ENCODE peak calls at places on chromosomes 2 and 18, in five cellular contexts. H, Z, U, N and F are unnamed samples.

GRCh38 chr2:219633276-219634065 is 6.0 kb downstream of the SLC4A3 start:
- DNase-seq in H (no peak), Z (no peak), U (peak; percentile 6), N (no peak), F (no peak)

GRCh38 chr18:60534539-60534938 is 162.0 kb upstream of the MC4R start:
- DNase-seq in H (peak; percentile 39), Z (no peak), U (no peak), N (no peak), F (no peak)

GRCh38 chr2:177641321-177641720 is 248.7 kb downstream of the AGPS start:
- DNase-seq in H (no peak), Z (no peak), U (no peak), N (no peak), F (no peak)

GRCh38 chr2:23160006-23160405 is 225.0 kb upstream of the KLHL29 start:
- DNase-seq in H (no peak), Z (no peak), U (no peak), N (no peak), F (no peak)

GRCh38 chr2:169693344-169693743 is 861 bp downstream of the CFAP210 start:
- DNase-seq in H (no peak), Z (no peak), U (no peak), N (no peak), F (no peak)

GRCh38 chr2:216596234-216596985 is 36.8 kb upstream of the IGFBP2 start:
- DNase-seq in H (no peak), Z (peak; percentile 86), U (no peak), N (no peak), F (peak; percentile 88)

GRCh38 chr2:216526939-216527338 is 28.3 kb downstream of the RPL37A start:
- DNase-seq in H (no peak), Z (no peak), U (no peak), N (no peak), F (no peak)

GRCh38 chr2:26514045-26514444 is 36.1 kb upstream of the OTOF start:
- DNase-seq in H (no peak), Z (no peak), U (no peak), N (no peak), F (no peak)

GRCh38 chr2:39728941-39729351 is 50.1 kb downstream of the THUMPD2 start:
- DNase-seq in H (peak; percentile 55), Z (peak; percentile 52), U (peak; percentile 63), N (peak; percentile 39), F (no peak)

GRCh38 chr2:41321341-41321740 is 726.5 kb upstream of the PKDCC start:
- DNase-seq in H (peak; percentile 31), Z (no peak), U (no peak), N (no peak), F (no peak)

GRCh38 chr2:149002891-149003740 is 35.4 kb upstream of the LYPD6B start:
- DNase-seq in H (no peak), Z (no peak), U (no peak), N (no peak), F (no peak)

GRCh38 chr2:100893753-100894530 is 74.0 kb downstream of the NPAS2 start:
- DNase-seq in H (no peak), Z (no peak), U (no peak), N (no peak), F (no peak)

GRCh38 chr2:68185541-68186164 is 28.0 kb downstream of the PNO1 start:
- DNase-seq in H (peak; percentile 68), Z (peak; percentile 46), U (peak; percentile 74), N (peak; percentile 69), F (no peak)

GRCh38 chr2:128549646-128550260 is 231.1 kb upstream of the HS6ST1 start:
- DNase-seq in H (no peak), Z (no peak), U (no peak), N (peak; percentile 32), F (no peak)

GRCh38 chr18:43661570-43661969 is 384.3 kb upstream of the SYT4 start:
- DNase-seq in H (peak; percentile 91), Z (peak; percentile 63), U (peak; percentile 20), N (peak; percentile 3), F (no peak)

GRCh38 chr18:36744261-36744876 is 84.4 kb downstream of the TPGS2 start:
- DNase-seq in H (peak; percentile 66), Z (no peak), U (no peak), N (no peak), F (no peak)

GRCh38 chr2:75570948-75571729 is 10.4 kb upstream of the EVA1A start:
- DNase-seq in H (peak; percentile 44), Z (peak; percentile 52), U (no peak), N (no peak), F (no peak)

GRCh38 chr2:22582107-22582506 is 802.9 kb upstream of the KLHL29 start:
- DNase-seq in H (no peak), Z (no peak), U (no peak), N (no peak), F (no peak)

GRCh38 chr2:129888896-129889295 is 90.6 kb upstream of the RAB6C start:
- DNase-seq in H (no peak), Z (peak; percentile 5), U (no peak), N (no peak), F (no peak)

GRCh38 chr18:21330122-21330701 is 88.2 kb downstream of the GREB1L start:
- DNase-seq in H (peak; percentile 50), Z (peak; percentile 66), U (no peak), N (no peak), F (peak; percentile 22)

GRCh38 chr18:79947881-79948610 is 3.4 kb downstream of the SLC66A2 start:
- DNase-seq in H (no peak), Z (no peak), U (no peak), N (no peak), F (no peak)

GRCh38 chr2:121595012-121595891 is 54.0 kb downstream of the CLASP1 start:
- DNase-seq in H (peak; percentile 28), Z (no peak), U (no peak), N (no peak), F (no peak)

GRCh38 chr2:39059366-39059952 is 61.4 kb downstream of the SOS1 start:
- DNase-seq in H (peak; percentile 64), Z (peak; percentile 73), U (no peak), N (no peak), F (peak; percentile 7)

GRCh38 chr2:29246388-29247300 is 131.4 kb downstream of the CLIP4 start:
- DNase-seq in H (no peak), Z (no peak), U (no peak), N (no peak), F (no peak)

GRCh38 chr2:23249348-23249747 is 135.6 kb upstream of the KLHL29 start:
- DNase-seq in H (no peak), Z (no peak), U (no peak), N (no peak), F (no peak)

GRCh38 chr2:206368933-206369569 is 74.3 kb upstream of the ADAM23 start:
- DNase-seq in H (no peak), Z (no peak), U (no peak), N (no peak), F (no peak)

GRCh38 chr18:14747513-14748474 is at the start of gene ANKRD30B:
- DNase-seq in H (no peak), Z (no peak), U (no peak), N (no peak), F (no peak)

GRCh38 chr18:62324917-62325805 is at the start of gene TNFRSF11A:
- DNase-seq in H (peak; percentile 60), Z (peak; percentile 12), U (peak; percentile 75), N (peak; percentile 70), F (no peak)

GRCh38 chr18:75162978-75163377 is 46.0 kb downstream of the PTGR3 start:
- DNase-seq in H (no peak), Z (no peak), U (no peak), N (no peak), F (no peak)
- TF ChIP-seq CTCF in H (no peak), Z (no peak), U (no peak), N (no peak), F (no peak)

GRCh38 chr18:23640023-23640422 is 22.7 kb downstream of the ANKRD29 start:
- DNase-seq in H (no peak), Z (no peak), U (no peak), N (no peak), F (no peak)
- TF ChIP-seq CTCF in H (peak; percentile 39), Z (peak; percentile 11), U (no peak), N (no peak), F (no peak)

GRCh38 chr18:12278765-12279682 is 24.9 kb downstream of the CIDEA start:
- DNase-seq in H (peak; percentile 80), Z (peak; percentile 97), U (peak; percentile 71), N (peak; percentile 65), F (peak; percentile 93)
- TF ChIP-seq CTCF in H (no peak), Z (peak; percentile 28), U (no peak), N (no peak), F (no peak)

GRCh38 chr2:33085646-33086045 is 138.9 kb downstream of the LTBP1 start:
- DNase-seq in H (no peak), Z (no peak), U (no peak), N (no peak), F (peak; percentile 52)

GRCh38 chr2:33083671-33084387 is 137.1 kb downstream of the LTBP1 start:
- DNase-seq in H (no peak), Z (no peak), U (no peak), N (no peak), F (no peak)

GRCh38 chr2:33090553-33091134 is 143.9 kb downstream of the LTBP1 start:
- DNase-seq in H (peak; percentile 16), Z (no peak), U (no peak), N (no peak), F (no peak)

GRCh38 chr2:33084433-33084832 is 137.7 kb downstream of the LTBP1 start:
- DNase-seq in H (no peak), Z (no peak), U (no peak), N (no peak), F (no peak)

DNA sequence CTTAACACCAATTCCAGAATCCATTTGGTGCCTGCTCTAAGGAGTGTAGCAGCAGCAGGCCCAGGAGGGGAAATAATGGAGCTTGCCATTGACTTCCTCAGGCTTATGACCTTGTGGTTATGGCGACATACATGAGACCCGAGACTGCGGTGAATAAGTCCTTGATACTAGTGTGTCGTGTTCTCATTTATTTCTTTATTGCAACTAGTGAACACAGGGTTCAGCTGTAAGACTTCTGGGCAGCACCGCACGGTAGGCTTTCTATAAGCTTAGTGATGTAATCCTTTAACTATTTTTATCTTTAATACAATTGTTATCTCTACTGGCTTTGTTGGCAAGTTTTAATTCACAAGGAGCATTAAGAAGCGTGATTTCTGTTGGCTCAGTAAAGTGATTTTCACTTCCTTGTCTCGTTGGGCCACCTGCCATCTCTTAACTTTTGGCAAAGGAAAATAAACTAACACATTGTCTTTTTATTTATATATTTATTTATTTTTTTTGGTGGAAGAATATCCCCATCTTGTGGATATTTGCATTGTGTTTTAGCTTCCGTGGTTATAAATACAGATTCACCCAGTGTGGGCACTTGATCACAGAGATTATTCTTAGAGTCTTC is 139.8 kb downstream of the LTBP1 start:
- DNase-seq in H (peak; percentile 31), Z (peak; percentile 90), U (no peak), N (no peak), F (no peak)
- TF ChIP-seq CTCF in H (peak; percentile 21), Z (no peak), U (no peak), N (no peak), F (no peak)

GRCh38 chr2:157900203-157900602 is 24.1 kb upstream of the ACVR1 start:
- DNase-seq in H (peak; percentile 61), Z (no peak), U (no peak), N (no peak), F (no peak)

GRCh38 chr2:157903051-157903625 is 27.0 kb upstream of the ACVR1 start:
- DNase-seq in H (no peak), Z (peak; percentile 3), U (no peak), N (no peak), F (no peak)

GRCh38 chr2:157899125-157899839 is 23.2 kb upstream of the ACVR1 start:
- DNase-seq in H (no peak), Z (no peak), U (no peak), N (no peak), F (no peak)

GRCh38 chr2:157900684-157901083 is 24.6 kb upstream of the ACVR1 start:
- DNase-seq in H (no peak), Z (no peak), U (no peak), N (no peak), F (no peak)

GRCh38 chr2:157901325-157901724 is 25.2 kb upstream of the ACVR1 start:
- DNase-seq in H (no peak), Z (no peak), U (no peak), N (no peak), F (no peak)
- TF ChIP-seq CTCF in H (peak; percentile 8), Z (peak; percentile 28), U (no peak), N (no peak), F (no peak)